ENCODE peak calls at places on chromosomes 11 and 22, in six cellular contexts. F is pancreas, Y is right lobe of liver, H is coronary artery, J is heart left ventricle, S is upper lobe of right lung. O is an unnamed sample.
A peak's percentile ranks its signal among the peaks of the same experiment; 100 is the strongest.

GRCh38 chr11:62925308-62925707 is 4.1 kb upstream of the CHRM1 start:
- DNase-seq in F (no peak), Y (no peak), H (no peak), J (peak; percentile 8), S (no peak), O (no peak)

GRCh38 chr11:92455221-92455790 is 230.7 kb downstream of the FAT3 start:
- DNase-seq in F (no peak), Y (no peak), H (no peak), J (no peak), S (no peak), O (no peak)

GRCh38 chr11:23205156-23205871 is 345.0 kb upstream of the CCDC179 start:
- DNase-seq in F (no peak), Y (no peak), H (no peak), J (no peak), S (no peak), O (no peak)

GRCh38 chr11:73570415-73571114 is 27.3 kb downstream of the FAM168A start:
- DNase-seq in F (no peak), Y (no peak), H (no peak), J (no peak), S (no peak), O (no peak)

GRCh38 chr11:69125861-69126260 is 29.9 kb upstream of the SMIM38 start:
- DNase-seq in F (no peak), Y (no peak), H (no peak), J (no peak), S (peak; percentile 47), O (no peak)

GRCh38 chr11:108122166-108122628 is 830 bp downstream of the ACAT1 start:
- DNase-seq in F (no peak), Y (peak; percentile 63), H (no peak), J (no peak), S (no peak), O (peak; percentile 9)

GRCh38 chr11:45259607-45260006 is 26.5 kb downstream of the SYT13 start:
- DNase-seq in F (peak; percentile 65), Y (no peak), H (no peak), J (no peak), S (no peak), O (no peak)

GRCh38 chr22:42604403-42604802 is 10.3 kb downstream of the POLDIP3 start:
- DNase-seq in F (no peak), Y (no peak), H (no peak), J (no peak), S (no peak), O (no peak)

GRCh38 chr11:42422094-42422493 is 889.7 kb upstream of the API5 start:
- DNase-seq in F (no peak), Y (no peak), H (no peak), J (no peak), S (no peak), O (no peak)

DNA sequence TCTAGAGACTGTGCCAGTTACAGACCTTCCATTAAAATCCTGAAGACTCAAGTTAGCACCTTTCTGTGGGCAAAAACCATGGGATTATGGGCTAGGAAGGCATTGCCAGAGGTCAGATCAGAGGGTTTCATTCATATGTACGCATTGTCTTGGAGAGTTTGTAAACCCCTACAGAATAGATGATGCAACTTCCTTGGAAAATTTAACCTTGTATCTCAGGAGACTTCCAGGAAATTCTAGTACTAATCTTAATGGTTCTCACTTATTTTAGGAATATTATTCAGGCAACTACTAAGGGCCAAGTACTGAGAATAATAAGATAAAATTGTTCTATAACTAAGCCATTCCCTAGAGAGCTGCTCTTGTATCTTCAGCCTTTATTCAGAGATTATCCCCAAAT is 6.9 kb downstream of the OLFML1 start:
- DNase-seq in F (no peak), Y (no peak), H (no peak), J (no peak), S (no peak), O (no peak)
- TF ChIP-seq CTCF in F (no peak), Y (no peak), H (no peak), J (no peak), S (no peak), O (no peak)

GRCh38 chr11:66346476-66347424 is 679 bp downstream of the B4GAT1 start:
- DNase-seq in F (no peak), Y (no peak), H (no peak), J (peak; percentile 52), S (no peak), O (no peak)
- H3K27ac ChIP-seq in F (peak overlapping the region; percentile 89), Y (peak overlapping the region; percentile 57), H (peak overlapping the region; percentile 96), J (peak overlapping the region; percentile 93), S (peak overlapping the region; percentile 87), O (peak overlapping the region; percentile 94)

GRCh38 chr11:1482581-1483444 is 3.8 kb downstream of the MOB2 start:
- DNase-seq in F (no peak), Y (no peak), H (peak; percentile 89), J (peak; percentile 38), S (peak; percentile 82), O (no peak)
- TF ChIP-seq CTCF in F (no peak), Y (no peak), H (no peak), J (no peak), S (peak; percentile 11), O (no peak)

GRCh38 chr11:65885231-65885630 is 3.0 kb downstream of the FIBP start:
- DNase-seq in F (no peak), Y (no peak), H (no peak), J (no peak), S (peak; percentile 53), O (no peak)

GRCh38 chr11:65882191-65883057 is 2.8 kb downstream of the CTSW start:
- DNase-seq in F (no peak), Y (no peak), H (no peak), J (no peak), S (peak; percentile 59), O (no peak)

GRCh38 chr11:65884716-65885092 is 3.6 kb downstream of the FIBP start:
- DNase-seq in F (peak; percentile 60), Y (peak; percentile 80), H (peak; percentile 84), J (peak; percentile 81), S (peak; percentile 90), O (peak; percentile 86)

GRCh38 chr11:65883786-65884715 is 4.2 kb downstream of the FIBP start:
- DNase-seq in F (no peak), Y (no peak), H (no peak), J (no peak), S (no peak), O (no peak)

GRCh38 chr11:65883058-65883761 is 3.6 kb downstream of the CTSW start:
- DNase-seq in F (no peak), Y (no peak), H (no peak), J (no peak), S (peak; percentile 56), O (no peak)
- H3K27ac ChIP-seq in F (no peak overlapping the region), Y (no peak overlapping the region), H (no peak overlapping the region), J (no peak overlapping the region), S (no peak overlapping the region), O (no peak overlapping the region)

DNA sequence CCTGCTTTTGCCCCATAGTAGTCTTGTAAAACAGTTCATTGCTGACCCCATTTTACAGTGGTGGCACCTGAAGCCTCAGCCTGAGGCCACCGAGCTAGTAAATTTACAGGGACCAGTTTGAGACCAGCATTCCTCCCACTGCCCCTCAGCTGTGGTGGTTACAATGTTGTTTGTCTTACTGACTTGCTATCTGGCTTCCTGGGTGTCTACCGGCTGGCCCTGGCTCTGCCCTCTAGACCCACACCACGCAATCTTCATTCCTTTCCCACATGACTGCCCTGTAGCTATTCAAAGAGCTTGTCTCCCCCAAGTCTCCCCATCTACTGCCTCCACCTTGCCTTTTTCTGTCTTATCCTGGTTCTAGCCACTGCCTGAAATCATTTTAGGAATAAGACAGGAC is 20.8 kb downstream of the PIK3IP1 start:
- DNase-seq in F (no peak), Y (no peak), H (no peak), J (no peak), S (no peak), O (no peak)
- TF ChIP-seq CTCF in F (no peak), Y (no peak), H (no peak), J (no peak), S (no peak), O (no peak)

DNA sequence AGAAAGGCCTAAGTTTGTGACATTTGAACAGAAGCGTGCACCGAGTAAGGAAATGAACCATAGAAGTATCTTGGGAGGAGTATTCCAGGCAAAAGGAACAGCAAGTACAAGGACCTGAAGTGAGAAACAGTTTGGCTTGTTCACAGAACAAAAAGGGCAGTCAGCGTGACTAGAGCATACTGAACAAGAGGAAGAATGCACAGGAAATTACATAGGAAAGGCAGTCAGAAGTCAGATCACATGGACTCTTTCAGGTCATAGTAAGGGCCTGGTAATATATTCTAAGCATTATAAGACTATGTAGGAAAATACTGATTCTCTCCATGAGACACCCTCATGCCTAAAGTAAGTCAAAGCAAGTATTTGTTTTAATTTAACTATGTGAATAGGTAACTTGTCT is 52.3 kb upstream of the GAB2 start:
- DNase-seq in F (no peak), Y (no peak), H (no peak), J (no peak), S (no peak), O (no peak)
- H3K27ac ChIP-seq in F (no peak overlapping the region), Y (no peak overlapping the region), H (no peak overlapping the region), J (no peak overlapping the region), S (no peak overlapping the region), O (no peak overlapping the region)

DNA sequence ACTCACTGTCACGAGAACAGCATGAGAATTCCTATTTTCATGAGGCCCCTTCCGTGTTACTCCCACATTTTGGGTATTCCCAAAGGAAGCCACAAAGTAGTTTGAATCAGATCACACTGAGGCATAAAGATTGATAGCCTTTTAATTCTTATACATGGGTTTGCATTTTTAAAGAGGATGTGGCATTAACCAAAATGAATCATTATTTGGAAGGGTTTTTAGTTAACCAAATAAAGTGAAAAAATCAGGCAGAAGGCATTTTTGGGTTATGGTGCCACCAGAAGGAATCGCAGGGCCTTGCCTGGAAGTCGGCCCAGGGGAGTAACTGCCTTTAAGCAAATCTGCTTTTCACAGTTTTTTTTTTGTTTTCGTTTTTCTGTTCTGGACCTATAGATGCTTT is 55.4 kb downstream of the HSD17B12 start:
- DNase-seq in F (no peak), Y (no peak), H (no peak), J (no peak), S (no peak), O (no peak)
- TF ChIP-seq CTCF in F (no peak), Y (no peak), H (no peak), J (no peak), S (no peak), O (no peak)

DNA sequence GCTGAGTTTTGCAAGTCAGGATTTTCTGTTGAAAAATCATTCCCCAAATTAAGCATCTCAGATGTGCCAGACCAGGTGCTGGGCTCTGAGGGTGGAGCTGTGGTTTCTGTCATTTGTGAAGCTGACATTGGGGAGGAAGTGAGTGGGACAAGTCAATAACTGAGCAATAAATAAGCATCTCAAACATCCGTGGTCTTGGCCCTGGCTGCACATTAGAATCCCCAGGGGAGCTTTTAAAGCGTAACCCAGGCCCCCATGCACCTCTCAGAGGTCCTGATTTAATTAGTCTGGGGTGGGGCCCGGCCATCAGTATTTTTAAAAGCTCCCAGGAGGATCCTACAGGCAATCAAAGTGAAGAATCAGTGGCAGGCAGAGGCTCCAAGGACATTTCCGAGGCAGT is 420.0 kb downstream of the MN1 start:
- DNase-seq in F (no peak), Y (no peak), H (no peak), J (no peak), S (no peak), O (no peak)
- H3K27ac ChIP-seq in F (no peak overlapping the region), Y (no peak overlapping the region), H (no peak overlapping the region), J (no peak overlapping the region), S (no peak overlapping the region), O (no peak overlapping the region)

DNA sequence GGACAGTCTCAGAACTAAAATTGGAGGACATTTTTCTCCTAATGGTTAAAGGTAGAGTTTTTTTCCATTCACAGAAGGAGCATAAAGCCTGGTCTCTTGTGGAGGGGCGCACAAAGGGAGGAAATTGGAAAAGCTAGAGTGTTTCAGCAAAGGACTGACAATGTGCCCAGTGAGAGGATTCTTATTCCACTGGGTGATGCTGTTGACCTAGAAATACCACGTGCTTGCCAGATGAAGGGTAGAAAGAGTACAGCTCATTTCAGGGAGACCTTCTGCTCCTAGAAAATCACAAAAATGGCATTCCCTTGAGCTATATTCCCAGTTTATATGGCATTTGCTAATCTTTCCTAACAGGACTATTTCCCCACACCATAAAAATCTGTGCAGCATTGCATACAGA is 21.1 kb downstream of the MS4A6E start:
- DNase-seq in F (no peak), Y (no peak), H (no peak), J (no peak), S (no peak), O (no peak)
- TF ChIP-seq CTCF in F (no peak), Y (no peak), H (no peak), J (no peak), S (no peak), O (no peak)

O was measured in dorsolateral prefrontal cortex.